ENCODE peak calls at places on chromosomes 3 and 15, in eight cellular contexts. M is testis, P is NCI-H1048, A is activated T-cell treated with anti-CD3 and anti-CD28 coated beads for 1 hour, U is fibroblast of the aortic adventitia, W is Kasumi-1, Y is activated B cell treated with CpG ODN at 0.5 μM for 24 hours, I is aorta. O is an unnamed sample.

GRCh38 chr3:46447535-46447934 is 17.2 kb downstream of the LTF start:
- DNase-seq in M (no peak), A (no peak), Y (no peak), U (no peak), I (no peak), W (no peak), P (no peak), O (no peak)

GRCh38 chr3:96416549-96417255 is 397.7 kb upstream of the EPHA6 start:
- DNase-seq in U (no peak), M (no peak), Y (no peak), W (no peak), P (no peak), A (no peak), I (no peak), O (no peak)

GRCh38 chr15:89556413-89557262 is 18.6 kb upstream of the TICRR start:
- DNase-seq in A (peak; percentile 26), M (peak; percentile 81), W (peak; percentile 62), Y (no peak), U (peak; percentile 87), I (no peak), P (peak; percentile 33), O (peak; percentile 68)

GRCh38 chr3:130712718-130713423 is 33.8 kb downstream of the PIK3R4 start:
- DNase-seq in Y (no peak), W (peak; percentile 11), M (no peak), P (no peak), A (no peak), I (no peak), U (no peak), O (peak; percentile 41)

GRCh38 chr3:52298147-52299098 is 10.8 kb downstream of the GLYCTK start:
- DNase-seq in A (no peak), W (no peak), U (no peak), M (peak; percentile 60), Y (no peak), I (no peak), P (no peak), O (no peak)

GRCh38 chr3:43670635-43671522 is 19.9 kb upstream of the ABHD5 start:
- DNase-seq in P (no peak), I (no peak), M (no peak), A (no peak), W (no peak), U (no peak), Y (no peak), O (no peak)

GRCh38 chr3:147384210-147385058 is 21.9 kb downstream of the ZIC4 start:
- DNase-seq in A (no peak), I (no peak), P (no peak), Y (no peak), M (peak; percentile 54), W (no peak), U (no peak), O (peak; percentile 27)

GRCh38 chr3:159458982-159459381 is 529.7 kb upstream of the IL12A start:
- DNase-seq in I (no peak), W (no peak), M (no peak), A (no peak), U (no peak), P (no peak), Y (no peak), O (no peak)

GRCh38 chr3:127043731-127044510 is 61.0 kb downstream of the PLXNA1 start:
- DNase-seq in U (no peak), P (no peak), M (no peak), A (no peak), Y (no peak), W (no peak), I (peak; percentile 45), O (no peak)

GRCh38 chr3:98372445-98372844 is 18.0 kb upstream of the OR5K3 start:
- DNase-seq in M (no peak), U (no peak), Y (no peak), W (no peak), P (no peak), A (no peak), I (no peak), O (no peak)

GRCh38 chr3:46946416-46946815 is 30.1 kb downstream of the CCDC12 start:
- DNase-seq in P (no peak), M (no peak), I (no peak), W (no peak), Y (no peak), A (no peak), U (no peak), O (no peak)

GRCh38 chr15:24777307-24777706 is 101.7 kb downstream of the NPAP1 start:
- DNase-seq in I (no peak), A (no peak), P (no peak), U (no peak), Y (no peak), M (no peak), W (no peak), O (no peak)

GRCh38 chr3:193645806-193646205 is 52.8 kb downstream of the OPA1 start:
- DNase-seq in P (no peak), I (no peak), W (no peak), A (no peak), M (no peak), U (no peak), Y (no peak), O (no peak)

GRCh38 chr15:70063992-70064379 is 33.7 kb downstream of the TLE3 start:
- DNase-seq in I (no peak), W (no peak), P (no peak), A (no peak), M (no peak), Y (no peak), U (no peak), O (no peak)

GRCh38 chr3:26621891-26622633 is 510 bp upstream of the LRRC3B start:
- DNase-seq in W (no peak), I (no peak), P (no peak), U (no peak), A (no peak), M (no peak), Y (no peak), O (no peak)